ENCODE peak calls at places on chromosomes 3 and 15, in five cellular contexts. One of them, this sample, is unnamed.

GRCh38 chr15:48671381-48672022 is 26.0 kb upstream of the FBN1 start:
- DNase-seq in A549: no peak
- DNase-seq in spleen: no peak
- DNase-seq in transverse colon: no peak
- DNase-seq in prostate gland: no peak
- DNase-seq in this sample: peak; percentile 64

GRCh38 chr3:126156468-126156867 is 23.9 kb downstream of the ALDH1L1 start:
- DNase-seq in A549: peak; percentile 30
- DNase-seq in spleen: peak; percentile 59
- DNase-seq in transverse colon: no peak
- DNase-seq in prostate gland: peak; percentile 3
- DNase-seq in this sample: no peak

GRCh38 chr3:13296662-13297061 is 123.5 kb downstream of the NUP210 start:
- DNase-seq in A549: no peak
- DNase-seq in spleen: peak; percentile 12
- DNase-seq in transverse colon: no peak
- DNase-seq in prostate gland: no peak
- DNase-seq in this sample: no peak

GRCh38 chr3:24161841-24162240 is 216.8 kb downstream of the NR1D2 start:
- DNase-seq in A549: no peak
- DNase-seq in spleen: no peak
- DNase-seq in transverse colon: no peak
- DNase-seq in prostate gland: no peak
- DNase-seq in this sample: no peak

GRCh38 chr3:135141092-135141491 is 346.0 kb downstream of the EPHB1 start:
- DNase-seq in A549: no peak
- DNase-seq in spleen: no peak
- DNase-seq in transverse colon: no peak
- DNase-seq in prostate gland: no peak
- DNase-seq in this sample: no peak

GRCh38 chr3:8239718-8240698 is 261.6 kb upstream of the LMCD1 start:
- DNase-seq in A549: peak; percentile 66
- DNase-seq in spleen: no peak
- DNase-seq in transverse colon: peak; percentile 9
- DNase-seq in prostate gland: peak; percentile 9
- DNase-seq in this sample: no peak

GRCh38 chr3:73098873-73099272 is 37.4 kb downstream of the EBLN2 start:
- DNase-seq in A549: no peak
- DNase-seq in spleen: no peak
- DNase-seq in transverse colon: no peak
- DNase-seq in prostate gland: no peak
- DNase-seq in this sample: no peak

GRCh38 chr3:123063034-123063433 is 3.8 kb upstream of the PDIA5 start:
- DNase-seq in A549: no peak
- DNase-seq in spleen: no peak
- DNase-seq in transverse colon: no peak
- DNase-seq in prostate gland: no peak
- DNase-seq in this sample: no peak

GRCh38 chr3:108447096-108447847 is 63.1 kb downstream of the MYH15 start:
- DNase-seq in A549: no peak
- DNase-seq in spleen: no peak
- DNase-seq in transverse colon: no peak
- DNase-seq in prostate gland: no peak
- DNase-seq in this sample: no peak

GRCh38 chr15:63765338-63765737 is 68.4 kb downstream of the HERC1 start:
- DNase-seq in A549: no peak
- DNase-seq in spleen: no peak
- DNase-seq in transverse colon: no peak
- DNase-seq in prostate gland: no peak
- DNase-seq in this sample: no peak

GRCh38 chr3:10729439-10729838 is 86.6 kb upstream of the SLC6A11 start:
- DNase-seq in A549: no peak
- DNase-seq in spleen: no peak
- DNase-seq in transverse colon: no peak
- DNase-seq in prostate gland: no peak
- DNase-seq in this sample: no peak

GRCh38 chr3:128787256-128788253 is 61.6 kb downstream of the RAB7A start:
- DNase-seq in A549: peak; percentile 52
- DNase-seq in spleen: no peak
- DNase-seq in transverse colon: peak; percentile 36
- DNase-seq in prostate gland: peak; percentile 31
- DNase-seq in this sample: no peak

GRCh38 chr15:90665288-90666134 is 51.6 kb upstream of the BLM start:
- DNase-seq in A549: peak; percentile 78
- DNase-seq in spleen: peak; percentile 90
- DNase-seq in transverse colon: peak; percentile 64
- DNase-seq in prostate gland: peak; percentile 41
- DNase-seq in this sample: peak; percentile 75
- TF ChIP-seq POLR2A in A549: peak; percentile 78
- TF ChIP-seq POLR2A in spleen: no peak
- TF ChIP-seq POLR2A in transverse colon: peak; percentile 69
- TF ChIP-seq POLR2A in prostate gland: peak; percentile 58
- TF ChIP-seq POLR2A in this sample: peak; percentile 56

GRCh38 chr3:71451812-71452211 is 131.7 kb downstream of the FOXP1 start:
- DNase-seq in A549: no peak
- DNase-seq in spleen: no peak
- DNase-seq in transverse colon: no peak
- DNase-seq in prostate gland: no peak
- DNase-seq in this sample: no peak
- H3K27ac ChIP-seq in A549: no peak overlapping the region
- H3K27ac ChIP-seq in spleen: peak overlapping the region; percentile 88
- H3K27ac ChIP-seq in transverse colon: no peak overlapping the region
- H3K27ac ChIP-seq in prostate gland: no peak overlapping the region
- H3K27ac ChIP-seq in this sample: no peak overlapping the region

GRCh38 chr15:68507447-68507846 is 71.3 kb upstream of the CORO2B start:
- DNase-seq in A549: no peak
- DNase-seq in spleen: no peak
- DNase-seq in transverse colon: no peak
- DNase-seq in prostate gland: no peak
- DNase-seq in this sample: no peak

GRCh38 chr15:68503791-68504720 is 72.1 kb upstream of the ITGA11 start:
- DNase-seq in A549: no peak
- DNase-seq in spleen: no peak
- DNase-seq in transverse colon: no peak
- DNase-seq in prostate gland: no peak
- DNase-seq in this sample: peak; percentile 53

GRCh38 chr15:68508485-68509189 is 70.2 kb upstream of the CORO2B start:
- DNase-seq in A549: no peak
- DNase-seq in spleen: no peak
- DNase-seq in transverse colon: no peak
- DNase-seq in prostate gland: no peak
- DNase-seq in this sample: no peak

GRCh38 chr15:68504721-68505090 is 72.7 kb upstream of the ITGA11 start:
- DNase-seq in A549: no peak
- DNase-seq in spleen: no peak
- DNase-seq in transverse colon: no peak
- DNase-seq in prostate gland: no peak
- DNase-seq in this sample: no peak

DNA sequence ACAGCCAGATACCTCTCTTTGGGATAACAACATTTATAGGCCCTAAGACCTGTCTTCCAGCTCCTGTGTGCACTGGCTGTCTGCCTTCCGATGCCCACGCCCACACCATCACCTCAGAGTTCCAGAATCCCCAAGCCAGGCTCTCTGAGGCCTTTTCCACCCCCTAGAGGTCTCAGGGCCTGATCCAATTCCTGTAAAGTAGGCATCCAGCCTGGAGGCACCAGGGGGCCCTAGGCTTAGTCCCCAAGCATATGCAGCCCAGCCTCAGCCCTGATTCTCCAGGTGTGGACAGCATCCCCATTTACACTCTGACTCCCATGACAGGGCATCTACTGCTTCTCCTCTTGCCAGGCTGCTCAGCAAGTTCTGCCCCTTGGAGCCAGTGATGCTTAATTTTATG is 72.7 kb upstream of the CORO2B start:
- DNase-seq in A549: no peak
- DNase-seq in spleen: no peak
- DNase-seq in transverse colon: no peak
- DNase-seq in prostate gland: no peak
- DNase-seq in this sample: no peak
- TF ChIP-seq POLR2A in A549: no peak
- TF ChIP-seq POLR2A in spleen: no peak
- TF ChIP-seq POLR2A in transverse colon: no peak
- TF ChIP-seq POLR2A in prostate gland: no peak
- TF ChIP-seq POLR2A in this sample: no peak

GRCh38 chr3:183800221-183800863 is 25.0 kb downstream of the MAP6D1 start:
- DNase-seq in A549: no peak
- DNase-seq in spleen: no peak
- DNase-seq in transverse colon: no peak
- DNase-seq in prostate gland: no peak
- DNase-seq in this sample: no peak

GRCh38 chr3:183802989-183803388 is 22.4 kb downstream of the MAP6D1 start:
- DNase-seq in A549: no peak
- DNase-seq in spleen: no peak
- DNase-seq in transverse colon: no peak
- DNase-seq in prostate gland: no peak
- DNase-seq in this sample: no peak

GRCh38 chr3:183794452-183794851 is 30.9 kb downstream of the MAP6D1 start:
- DNase-seq in A549: no peak
- DNase-seq in spleen: no peak
- DNase-seq in transverse colon: no peak
- DNase-seq in prostate gland: no peak
- DNase-seq in this sample: no peak

DNA sequence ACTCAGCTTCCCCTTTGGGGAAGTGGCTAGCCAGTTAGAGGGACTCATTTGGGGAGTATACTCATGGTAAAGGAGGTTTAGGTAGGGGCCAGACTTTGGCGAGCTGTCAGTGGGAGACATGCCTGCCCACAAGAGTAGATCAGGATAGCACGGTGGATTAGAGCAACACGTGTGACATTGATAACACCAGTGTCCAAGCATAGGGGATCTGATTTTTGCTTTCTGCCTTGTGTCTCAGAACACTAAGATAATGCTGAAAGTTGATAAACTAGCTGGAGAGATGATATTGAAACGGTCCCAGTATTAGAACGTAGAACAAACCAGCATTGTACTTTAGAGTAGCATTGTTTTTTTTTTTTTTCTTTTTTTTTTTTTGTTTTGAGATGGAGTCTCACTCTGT is 25.9 kb downstream of the MAP6D1 start:
- DNase-seq in A549: no peak
- DNase-seq in spleen: no peak
- DNase-seq in transverse colon: no peak
- DNase-seq in prostate gland: no peak
- DNase-seq in this sample: no peak
- H3K27ac ChIP-seq in A549: no peak overlapping the region
- H3K27ac ChIP-seq in spleen: no peak overlapping the region
- H3K27ac ChIP-seq in transverse colon: no peak overlapping the region
- H3K27ac ChIP-seq in prostate gland: no peak overlapping the region
- H3K27ac ChIP-seq in this sample: no peak overlapping the region

GRCh38 chr3:15260531-15260930 is 54.5 kb downstream of the CAPN7 start:
- DNase-seq in A549: no peak
- DNase-seq in spleen: no peak
- DNase-seq in transverse colon: no peak
- DNase-seq in prostate gland: no peak
- DNase-seq in this sample: no peak
- TF ChIP-seq POLR2A in A549: no peak
- TF ChIP-seq POLR2A in spleen: no peak
- TF ChIP-seq POLR2A in transverse colon: no peak
- TF ChIP-seq POLR2A in prostate gland: no peak
- TF ChIP-seq POLR2A in this sample: no peak

This sample was measured in uterus.